ENCODE peak calls at places on chromosomes 4 and X, in five cellular contexts. N is cardiac muscle cell; G is brain microvascular endothelial cell; H is CD4-positive, alpha-beta T cell; E is GM12878. Q is an unnamed sample.

GRCh38 chrX:139204903-139205667 is 325.5 kb upstream of the F9 start:
- DNase-seq in N (peak), G (no peak), H (no peak), E (no peak), Q (peak)

GRCh38 chr4:4288098-4288497 is 1.9 kb downstream of the LYAR start:
- DNase-seq in N (no peak), G (no peak), H (no peak), E (no peak), Q (no peak)

GRCh38 chrX:10176121-10177003 is 19.6 kb downstream of the CLCN4 start:
- DNase-seq in N (no peak), G (no peak), H (no peak), E (no peak), Q (no peak)

GRCh38 chr4:11782859-11783258 is 354.2 kb upstream of the HS3ST1 start:
- DNase-seq in N (no peak), G (no peak), H (no peak), E (no peak), Q (no peak)

GRCh38 chrX:155876704-155877103 is 4.4 kb upstream of the VAMP7 start:
- DNase-seq in N (no peak), G (no peak), H (no peak), E (no peak), Q (no peak)

GRCh38 chr4:113468165-113469022 is 293.1 kb downstream of the CAMK2D start:
- DNase-seq in N (peak), G (peak), H (no peak), E (no peak), Q (peak)

GRCh38 chr4:17780461-17781071 is 855 bp downstream of the FAM184B start:
- DNase-seq in N (no peak), G (no peak), H (no peak), E (no peak), Q (no peak)

GRCh38 chrX:10055430-10055829 is 88.3 kb downstream of the CLDN34 start:
- DNase-seq in N (no peak), G (no peak), H (no peak), E (no peak), Q (no peak)

GRCh38 chr4:81472249-81473085 is 760 bp upstream of the RASGEF1B start:
- DNase-seq in N (peak), G (peak), H (no peak), E (peak), Q (peak)

GRCh38 chr4:110344165-110344564 is 131.8 kb upstream of the ENPEP start:
- DNase-seq in N (peak), G (peak), H (no peak), E (no peak), Q (peak)
- TF ChIP-seq CTCF in N (peak), G (peak), H (no peak), E (peak), Q (no peak)

GRCh38 chr4:7291372-7292135 is 99.2 kb downstream of the SORCS2 start:
- DNase-seq in N (no peak), G (peak), H (no peak), E (no peak), Q (no peak)
- H3K27ac ChIP-seq in N (no peak), G (no peak), H (no peak), E (no peak), Q (no peak)

DNA sequence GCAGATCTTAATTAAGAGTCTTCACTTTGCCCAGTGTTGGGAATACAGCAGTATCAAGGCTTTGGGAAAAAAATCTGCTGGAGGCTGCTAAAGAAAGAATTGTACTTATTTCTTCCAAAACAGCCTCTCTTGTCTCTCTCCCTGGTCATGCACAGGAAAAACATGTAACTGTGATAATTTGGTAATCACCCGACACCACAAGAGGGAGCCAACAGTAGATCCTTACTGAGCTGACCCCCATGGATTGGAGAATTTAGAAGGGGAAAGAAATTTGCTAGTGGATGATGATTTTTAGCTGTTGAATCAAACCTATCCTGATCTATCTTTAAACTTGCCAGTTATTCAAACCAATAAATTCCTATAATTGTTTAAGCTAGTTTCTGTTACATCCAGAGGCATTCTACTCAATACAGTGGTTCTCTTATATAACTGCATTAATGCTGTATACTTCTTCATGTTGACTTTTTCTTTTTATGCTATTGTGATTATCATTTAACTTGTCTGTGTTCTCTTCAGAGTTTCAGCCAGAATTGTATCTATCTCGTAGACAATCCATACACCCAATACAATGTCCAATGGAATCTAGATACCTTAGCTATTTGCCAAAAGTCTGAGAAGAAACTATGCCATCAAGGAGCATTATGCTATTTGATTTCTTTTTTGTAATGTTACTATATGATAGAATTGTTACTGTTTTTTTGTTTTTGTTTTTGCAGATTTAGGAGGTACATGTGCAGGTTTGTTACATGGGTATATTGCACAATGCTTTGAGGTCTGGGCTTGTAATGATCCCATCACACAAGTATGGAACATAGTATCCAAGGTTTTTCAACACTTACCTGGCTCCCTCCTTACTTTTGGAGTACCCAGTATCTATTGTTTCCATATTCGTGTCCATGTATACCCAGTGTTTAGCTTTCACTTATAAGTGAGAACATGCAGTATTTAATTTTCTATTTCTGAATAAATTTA is 31.3 kb upstream of the ARHGEF38 start:
- DNase-seq in N (peak), G (peak), H (no peak), E (peak), Q (peak)
- TF ChIP-seq CTCF in N (peak), G (peak), H (peak), E (peak), Q (peak)

GRCh38 chr4:37904824-37905223 is 13.9 kb downstream of the TBC1D1 start:
- DNase-seq in N (no peak), G (no peak), H (no peak), E (no peak), Q (no peak)

GRCh38 chr4:37909690-37910486 is 19.0 kb downstream of the TBC1D1 start:
- DNase-seq in N (peak), G (no peak), H (no peak), E (no peak), Q (no peak)

GRCh38 chr4:37905526-37906169 is 14.8 kb downstream of the TBC1D1 start:
- DNase-seq in N (no peak), G (no peak), H (no peak), E (no peak), Q (no peak)

GRCh38 chr4:37903901-37904300 is 13.0 kb downstream of the TBC1D1 start:
- DNase-seq in N (no peak), G (no peak), H (no peak), E (no peak), Q (no peak)

GRCh38 chr4:37908488-37909343 is 17.8 kb downstream of the TBC1D1 start:
- DNase-seq in N (no peak), G (peak), H (no peak), E (no peak), Q (no peak)
- H3K27ac ChIP-seq in N (peak), G (peak), H (no peak), E (no peak), Q (no peak)

DNA sequence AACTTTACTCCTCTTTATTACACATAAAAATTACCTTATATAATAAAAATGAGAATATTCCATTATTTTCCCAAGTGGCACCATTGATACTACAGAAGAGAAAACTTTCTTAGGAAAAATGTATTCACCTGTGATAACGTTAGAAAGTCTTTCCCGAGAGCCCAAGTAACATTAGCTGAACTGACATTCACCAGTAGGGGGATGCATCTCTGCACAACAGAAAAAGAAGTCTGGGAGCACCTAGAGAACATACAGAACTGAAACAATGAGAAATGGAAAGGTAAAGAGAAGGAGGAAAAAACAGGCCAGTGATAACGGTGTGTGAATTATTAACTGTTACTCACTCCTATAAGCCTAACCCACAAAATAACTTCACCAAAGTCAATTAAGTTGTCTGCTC is 423.3 kb downstream of the CENPC start:
- DNase-seq in N (peak), G (no peak), H (no peak), E (no peak), Q (no peak)
- TF ChIP-seq CTCF in N (peak), G (peak), H (no peak), E (peak), Q (peak)

GRCh38 chrX:65578346-65578745 is 43.8 kb upstream of the LAS1L start:
- DNase-seq in N (no peak), G (no peak), H (no peak), E (no peak), Q (no peak)

GRCh38 chrX:65582450-65583082 is 48.0 kb upstream of the LAS1L start:
- DNase-seq in N (no peak), G (no peak), H (no peak), E (no peak), Q (no peak)

GRCh38 chrX:65576160-65576559 is 41.6 kb upstream of the LAS1L start:
- DNase-seq in N (no peak), G (no peak), H (no peak), E (no peak), Q (no peak)

GRCh38 chrX:65586491-65586890 is 51.9 kb upstream of the LAS1L start:
- DNase-seq in N (no peak), G (no peak), H (no peak), E (no peak), Q (no peak)

GRCh38 chrX:65581661-65582339 is 47.2 kb upstream of the LAS1L start:
- DNase-seq in N (peak), G (peak), H (peak), E (no peak), Q (peak)
- H3K27ac ChIP-seq in N (no peak), G (no peak), H (no peak), E (no peak), Q (no peak)